ENCODE peak calls at places on chromosomes 3 and 15, in eight cellular contexts. One of them, this sample, is unnamed.
A peak's percentile ranks its signal among the peaks of the same experiment; 100 is the strongest.

GRCh38 chr3:43389388-43390254 is 103.3 kb downstream of the SNRK start:
- DNase-seq in omental fat pad: no peak
- DNase-seq in CD4-positive, alpha-beta T cell: peak; percentile 67
- DNase-seq in breast epithelium: peak; percentile 25
- DNase-seq in OCI-LY7: peak; percentile 4
- DNase-seq in cardiac fibroblast: peak; percentile 89
- DNase-seq in mesothelial cell of epicardium: no peak
- DNase-seq in GM10248: no peak
- DNase-seq in this sample: no peak

GRCh38 chr15:85723960-85724945 is 70.5 kb downstream of the KLHL25 start:
- DNase-seq in omental fat pad: no peak
- DNase-seq in CD4-positive, alpha-beta T cell: no peak
- DNase-seq in breast epithelium: no peak
- DNase-seq in OCI-LY7: no peak
- DNase-seq in cardiac fibroblast: no peak
- DNase-seq in mesothelial cell of epicardium: no peak
- DNase-seq in GM10248: no peak
- DNase-seq in this sample: no peak

GRCh38 chr3:156617781-156618180 is 56.6 kb upstream of the TIPARP start:
- DNase-seq in omental fat pad: no peak
- DNase-seq in CD4-positive, alpha-beta T cell: no peak
- DNase-seq in breast epithelium: no peak
- DNase-seq in OCI-LY7: no peak
- DNase-seq in cardiac fibroblast: no peak
- DNase-seq in mesothelial cell of epicardium: no peak
- DNase-seq in GM10248: no peak
- DNase-seq in this sample: no peak

GRCh38 chr15:88376574-88377174 is 90.5 kb downstream of the MRPL46 start:
- DNase-seq in omental fat pad: no peak
- DNase-seq in CD4-positive, alpha-beta T cell: no peak
- DNase-seq in breast epithelium: no peak
- DNase-seq in OCI-LY7: no peak
- DNase-seq in cardiac fibroblast: peak; percentile 15
- DNase-seq in mesothelial cell of epicardium: no peak
- DNase-seq in GM10248: no peak
- DNase-seq in this sample: no peak

GRCh38 chr3:115512565-115513410 is 110.5 kb upstream of the GAP43 start:
- DNase-seq in omental fat pad: no peak
- DNase-seq in CD4-positive, alpha-beta T cell: no peak
- DNase-seq in breast epithelium: no peak
- DNase-seq in OCI-LY7: no peak
- DNase-seq in cardiac fibroblast: peak; percentile 55
- DNase-seq in mesothelial cell of epicardium: peak; percentile 28
- DNase-seq in GM10248: no peak
- DNase-seq in this sample: no peak

GRCh38 chr15:96347181-96348111 is 16.9 kb downstream of the NR2F2 start:
- DNase-seq in omental fat pad: no peak
- DNase-seq in CD4-positive, alpha-beta T cell: no peak
- DNase-seq in breast epithelium: no peak
- DNase-seq in OCI-LY7: no peak
- DNase-seq in cardiac fibroblast: peak; percentile 67
- DNase-seq in mesothelial cell of epicardium: peak; percentile 22
- DNase-seq in GM10248: no peak
- DNase-seq in this sample: no peak

GRCh38 chr15:32952901-32953889 is 235.4 kb downstream of the GREM1 start:
- DNase-seq in omental fat pad: no peak
- DNase-seq in CD4-positive, alpha-beta T cell: no peak
- DNase-seq in breast epithelium: no peak
- DNase-seq in OCI-LY7: no peak
- DNase-seq in cardiac fibroblast: peak; percentile 47
- DNase-seq in mesothelial cell of epicardium: no peak
- DNase-seq in GM10248: no peak
- DNase-seq in this sample: no peak

GRCh38 chr15:68481321-68481720 is 49.4 kb upstream of the ITGA11 start:
- DNase-seq in omental fat pad: no peak
- DNase-seq in CD4-positive, alpha-beta T cell: no peak
- DNase-seq in breast epithelium: no peak
- DNase-seq in OCI-LY7: no peak
- DNase-seq in cardiac fibroblast: no peak
- DNase-seq in mesothelial cell of epicardium: no peak
- DNase-seq in GM10248: no peak
- DNase-seq in this sample: no peak

GRCh38 chr3:24290596-24290995 is 204.1 kb downstream of the THRB start:
- DNase-seq in omental fat pad: no peak
- DNase-seq in CD4-positive, alpha-beta T cell: no peak
- DNase-seq in breast epithelium: no peak
- DNase-seq in OCI-LY7: no peak
- DNase-seq in cardiac fibroblast: no peak
- DNase-seq in mesothelial cell of epicardium: no peak
- DNase-seq in GM10248: no peak
- DNase-seq in this sample: no peak

GRCh38 chr3:24341668-24342067 is 153.0 kb downstream of the THRB start:
- DNase-seq in omental fat pad: no peak
- DNase-seq in CD4-positive, alpha-beta T cell: no peak
- DNase-seq in breast epithelium: no peak
- DNase-seq in OCI-LY7: no peak
- DNase-seq in cardiac fibroblast: no peak
- DNase-seq in mesothelial cell of epicardium: no peak
- DNase-seq in GM10248: no peak
- DNase-seq in this sample: no peak

GRCh38 chr15:40087991-40088928 is 20.4 kb downstream of the BMF start:
- DNase-seq in omental fat pad: no peak
- DNase-seq in CD4-positive, alpha-beta T cell: no peak
- DNase-seq in breast epithelium: no peak
- DNase-seq in OCI-LY7: no peak
- DNase-seq in cardiac fibroblast: no peak
- DNase-seq in mesothelial cell of epicardium: no peak
- DNase-seq in GM10248: no peak
- DNase-seq in this sample: no peak

GRCh38 chr3:37127340-37127739 is 47.0 kb downstream of the LRRFIP2 start:
- DNase-seq in omental fat pad: no peak
- DNase-seq in CD4-positive, alpha-beta T cell: no peak
- DNase-seq in breast epithelium: no peak
- DNase-seq in OCI-LY7: no peak
- DNase-seq in cardiac fibroblast: no peak
- DNase-seq in mesothelial cell of epicardium: no peak
- DNase-seq in GM10248: no peak
- DNase-seq in this sample: no peak

GRCh38 chr3:46561951-46562350 is 4.2 kb downstream of the LRRC2 start:
- DNase-seq in omental fat pad: no peak
- DNase-seq in CD4-positive, alpha-beta T cell: no peak
- DNase-seq in breast epithelium: no peak
- DNase-seq in OCI-LY7: no peak
- DNase-seq in cardiac fibroblast: no peak
- DNase-seq in mesothelial cell of epicardium: no peak
- DNase-seq in GM10248: no peak
- DNase-seq in this sample: no peak

GRCh38 chr3:36923523-36923943 is 21.3 kb downstream of the TRANK1 start:
- DNase-seq in omental fat pad: no peak
- DNase-seq in CD4-positive, alpha-beta T cell: no peak
- DNase-seq in breast epithelium: no peak
- DNase-seq in OCI-LY7: peak; percentile 60
- DNase-seq in cardiac fibroblast: no peak
- DNase-seq in mesothelial cell of epicardium: no peak
- DNase-seq in GM10248: no peak
- DNase-seq in this sample: no peak

GRCh38 chr15:95016511-95017219 is 785.3 kb downstream of the MCTP2 start:
- DNase-seq in omental fat pad: no peak
- DNase-seq in CD4-positive, alpha-beta T cell: no peak
- DNase-seq in breast epithelium: no peak
- DNase-seq in OCI-LY7: no peak
- DNase-seq in cardiac fibroblast: no peak
- DNase-seq in mesothelial cell of epicardium: no peak
- DNase-seq in GM10248: no peak
- DNase-seq in this sample: no peak

GRCh38 chr15:70932397-70932796 is 39.8 kb downstream of the LRRC49 start:
- DNase-seq in omental fat pad: no peak
- DNase-seq in CD4-positive, alpha-beta T cell: no peak
- DNase-seq in breast epithelium: no peak
- DNase-seq in OCI-LY7: no peak
- DNase-seq in cardiac fibroblast: no peak
- DNase-seq in mesothelial cell of epicardium: no peak
- DNase-seq in GM10248: no peak
- DNase-seq in this sample: no peak

GRCh38 chr3:184395320-184395660 is 15.4 kb downstream of the CHRD start:
- DNase-seq in omental fat pad: no peak
- DNase-seq in CD4-positive, alpha-beta T cell: no peak
- DNase-seq in breast epithelium: no peak
- DNase-seq in OCI-LY7: no peak
- DNase-seq in cardiac fibroblast: no peak
- DNase-seq in mesothelial cell of epicardium: no peak
- DNase-seq in GM10248: no peak
- DNase-seq in this sample: no peak

GRCh38 chr3:168459229-168459784 is 363.6 kb upstream of the GOLIM4 start:
- DNase-seq in omental fat pad: no peak
- DNase-seq in CD4-positive, alpha-beta T cell: no peak
- DNase-seq in breast epithelium: no peak
- DNase-seq in OCI-LY7: no peak
- DNase-seq in cardiac fibroblast: no peak
- DNase-seq in mesothelial cell of epicardium: no peak
- DNase-seq in GM10248: no peak
- DNase-seq in this sample: no peak

GRCh38 chr3:64266065-64266874 is 41.0 kb upstream of the PRICKLE2 start:
- DNase-seq in omental fat pad: peak; percentile 34
- DNase-seq in CD4-positive, alpha-beta T cell: no peak
- DNase-seq in breast epithelium: no peak
- DNase-seq in OCI-LY7: no peak
- DNase-seq in cardiac fibroblast: peak; percentile 91
- DNase-seq in mesothelial cell of epicardium: no peak
- DNase-seq in GM10248: no peak
- DNase-seq in this sample: no peak

GRCh38 chr15:28096411-28096719 is 2.8 kb downstream of the OCA2 start:
- DNase-seq in omental fat pad: no peak
- DNase-seq in CD4-positive, alpha-beta T cell: no peak
- DNase-seq in breast epithelium: no peak
- DNase-seq in OCI-LY7: no peak
- DNase-seq in cardiac fibroblast: no peak
- DNase-seq in mesothelial cell of epicardium: no peak
- DNase-seq in GM10248: no peak
- DNase-seq in this sample: no peak

GRCh38 chr3:46365737-46366524 is 4.8 kb upstream of the CCR5 start:
- DNase-seq in omental fat pad: no peak
- DNase-seq in CD4-positive, alpha-beta T cell: no peak
- DNase-seq in breast epithelium: no peak
- DNase-seq in OCI-LY7: no peak
- DNase-seq in cardiac fibroblast: no peak
- DNase-seq in mesothelial cell of epicardium: no peak
- DNase-seq in GM10248: no peak
- DNase-seq in this sample: no peak

GRCh38 chr15:91885714-91886265 is 32.3 kb downstream of the SLCO3A1 start:
- DNase-seq in omental fat pad: no peak
- DNase-seq in CD4-positive, alpha-beta T cell: no peak
- DNase-seq in breast epithelium: no peak
- DNase-seq in OCI-LY7: peak; percentile 42
- DNase-seq in cardiac fibroblast: no peak
- DNase-seq in mesothelial cell of epicardium: no peak
- DNase-seq in GM10248: no peak
- DNase-seq in this sample: no peak

GRCh38 chr3:8681349-8681748 is 36.8 kb upstream of the SSUH2 start:
- DNase-seq in omental fat pad: no peak
- DNase-seq in CD4-positive, alpha-beta T cell: no peak
- DNase-seq in breast epithelium: no peak
- DNase-seq in OCI-LY7: no peak
- DNase-seq in cardiac fibroblast: no peak
- DNase-seq in mesothelial cell of epicardium: no peak
- DNase-seq in GM10248: no peak
- DNase-seq in this sample: no peak
- TF ChIP-seq CTCF in omental fat pad: no peak
- TF ChIP-seq CTCF in CD4-positive, alpha-beta T cell: no peak
- TF ChIP-seq CTCF in breast epithelium: no peak
- TF ChIP-seq CTCF in OCI-LY7: no peak
- TF ChIP-seq CTCF in cardiac fibroblast: no peak
- TF ChIP-seq CTCF in mesothelial cell of epicardium: no peak
- TF ChIP-seq CTCF in GM10248: no peak
- TF ChIP-seq CTCF in this sample: no peak

GRCh38 chr3:182710557-182711157 is 82.6 kb upstream of the ATP11B start:
- DNase-seq in omental fat pad: no peak
- DNase-seq in CD4-positive, alpha-beta T cell: no peak
- DNase-seq in breast epithelium: no peak
- DNase-seq in OCI-LY7: peak; percentile 68
- DNase-seq in cardiac fibroblast: peak; percentile 39
- DNase-seq in mesothelial cell of epicardium: no peak
- DNase-seq in GM10248: peak; percentile 56
- DNase-seq in this sample: no peak
- TF ChIP-seq CTCF in omental fat pad: no peak
- TF ChIP-seq CTCF in CD4-positive, alpha-beta T cell: peak; percentile 84
- TF ChIP-seq CTCF in breast epithelium: no peak
- TF ChIP-seq CTCF in OCI-LY7: peak; percentile 96
- TF ChIP-seq CTCF in cardiac fibroblast: peak; percentile 44
- TF ChIP-seq CTCF in mesothelial cell of epicardium: peak; percentile 85
- TF ChIP-seq CTCF in GM10248: peak; percentile 43
- TF ChIP-seq CTCF in this sample: peak; percentile 58

DNA sequence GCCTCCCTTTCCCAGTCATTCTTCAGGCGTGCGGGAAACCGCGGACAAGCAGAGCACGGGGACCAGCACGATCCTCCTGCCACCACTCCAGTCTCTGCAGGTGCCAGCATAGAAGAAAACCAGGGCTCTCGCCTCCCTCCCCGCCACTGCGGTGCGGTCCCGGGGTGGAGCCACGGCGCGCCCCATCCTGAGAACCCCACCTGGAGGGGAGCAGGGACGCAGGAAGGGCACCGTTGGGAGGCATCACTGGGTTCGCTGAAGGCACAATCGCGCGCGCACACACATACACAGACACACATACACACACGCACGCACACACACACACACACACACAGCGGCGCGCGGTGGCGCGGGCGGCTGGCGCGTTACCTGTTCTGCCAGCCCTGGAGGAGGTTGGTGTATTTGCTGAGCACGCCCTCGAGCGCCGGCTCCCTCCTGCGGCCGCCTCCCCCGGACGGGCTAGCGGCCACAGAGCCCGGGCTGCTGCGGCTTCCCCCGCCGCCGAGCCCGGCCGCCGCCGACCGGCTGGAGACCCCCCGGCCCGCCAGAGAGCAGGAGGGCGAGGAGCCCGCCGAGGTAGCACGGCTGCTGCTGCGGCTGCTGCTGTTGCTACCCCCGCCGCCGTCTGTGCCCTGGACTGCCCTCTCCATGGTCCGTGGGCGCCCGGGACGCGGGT is 394 bp downstream of the OSBPL10 start:
- DNase-seq in omental fat pad: no peak
- DNase-seq in CD4-positive, alpha-beta T cell: peak; percentile 11
- DNase-seq in breast epithelium: peak; percentile 52
- DNase-seq in OCI-LY7: peak; percentile 88
- DNase-seq in cardiac fibroblast: peak; percentile 57
- DNase-seq in mesothelial cell of epicardium: peak; percentile 35
- DNase-seq in GM10248: peak; percentile 52
- DNase-seq in this sample: no peak
- TF ChIP-seq CTCF in omental fat pad: no peak
- TF ChIP-seq CTCF in CD4-positive, alpha-beta T cell: no peak
- TF ChIP-seq CTCF in breast epithelium: no peak
- TF ChIP-seq CTCF in OCI-LY7: peak; percentile 54
- TF ChIP-seq CTCF in cardiac fibroblast: no peak
- TF ChIP-seq CTCF in mesothelial cell of epicardium: no peak
- TF ChIP-seq CTCF in GM10248: no peak
- TF ChIP-seq CTCF in this sample: no peak

DNA sequence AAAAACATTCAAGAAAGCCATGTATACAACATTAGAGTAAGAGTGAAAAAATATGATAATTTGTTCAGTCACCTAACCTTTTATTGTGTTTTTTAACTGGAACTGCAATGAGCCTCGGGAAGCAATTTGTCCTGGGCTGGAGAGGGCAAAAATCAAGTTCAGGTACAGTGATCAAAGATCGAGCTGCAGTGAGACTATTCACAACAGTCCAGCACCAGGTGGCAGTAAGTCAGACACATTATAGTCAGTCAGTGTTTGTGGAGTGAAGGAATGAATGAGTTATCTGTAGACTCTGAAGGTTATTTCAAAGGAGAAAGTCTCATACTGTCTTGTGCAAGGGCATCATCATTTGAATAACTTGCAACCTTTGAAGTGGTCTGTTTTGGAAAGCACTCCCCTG is 116.6 kb downstream of the CHDH start:
- DNase-seq in omental fat pad: no peak
- DNase-seq in CD4-positive, alpha-beta T cell: no peak
- DNase-seq in breast epithelium: no peak
- DNase-seq in OCI-LY7: peak; percentile 16
- DNase-seq in cardiac fibroblast: no peak
- DNase-seq in mesothelial cell of epicardium: no peak
- DNase-seq in GM10248: no peak
- DNase-seq in this sample: no peak
- TF ChIP-seq CTCF in omental fat pad: no peak
- TF ChIP-seq CTCF in CD4-positive, alpha-beta T cell: no peak
- TF ChIP-seq CTCF in breast epithelium: no peak
- TF ChIP-seq CTCF in OCI-LY7: peak; percentile 48
- TF ChIP-seq CTCF in cardiac fibroblast: no peak
- TF ChIP-seq CTCF in mesothelial cell of epicardium: no peak
- TF ChIP-seq CTCF in GM10248: no peak
- TF ChIP-seq CTCF in this sample: no peak